ENCODE peak calls at places on chromosomes 12 and 14, in four cellular contexts. One of them, this sample, is unnamed.

GRCh38 chr12:114670257-114670955 is 13.6 kb downstream of the TBX3 start:
- DNase-seq in uterus: no peak
- DNase-seq in tibial nerve: no peak
- DNase-seq in A549: no peak
- DNase-seq in this sample: no peak

GRCh38 chr12:125013816-125014442 is 20.5 kb downstream of the BRI3BP start:
- DNase-seq in uterus: no peak
- DNase-seq in A549: no peak
- DNase-seq in tibial nerve: no peak
- DNase-seq in this sample: no peak

GRCh38 chr14:101476931-101477553 is 84.3 kb upstream of the DIO3 start:
- DNase-seq in A549: peak
- DNase-seq in tibial nerve: no peak
- DNase-seq in uterus: peak
- DNase-seq in this sample: peak

GRCh38 chr14:99531221-99532096 is 50.2 kb downstream of the CCNK start:
- DNase-seq in uterus: no peak
- DNase-seq in A549: no peak
- DNase-seq in tibial nerve: no peak
- DNase-seq in this sample: no peak

GRCh38 chr12:46480282-46480681 is 107.7 kb upstream of the SLC38A2 start:
- DNase-seq in A549: no peak
- DNase-seq in uterus: no peak
- DNase-seq in tibial nerve: no peak
- DNase-seq in this sample: no peak

GRCh38 chr14:67940894-67941455 is 121.4 kb downstream of the RAD51B start:
- DNase-seq in A549: no peak
- DNase-seq in uterus: peak
- DNase-seq in tibial nerve: no peak
- DNase-seq in this sample: no peak

GRCh38 chr14:99231850-99232401 is 40.1 kb downstream of the BCL11B start:
- DNase-seq in tibial nerve: no peak
- DNase-seq in uterus: no peak
- DNase-seq in A549: no peak
- DNase-seq in this sample: peak

GRCh38 chr12:109770861-109771670 is 57.4 kb downstream of the FAM222A start:
- DNase-seq in uterus: no peak
- DNase-seq in tibial nerve: no peak
- DNase-seq in A549: no peak
- DNase-seq in this sample: no peak

GRCh38 chr14:69191340-69192111 is at the start of gene EXD2:
- DNase-seq in tibial nerve: peak
- DNase-seq in A549: peak
- DNase-seq in uterus: peak
- DNase-seq in this sample: peak

DNA sequence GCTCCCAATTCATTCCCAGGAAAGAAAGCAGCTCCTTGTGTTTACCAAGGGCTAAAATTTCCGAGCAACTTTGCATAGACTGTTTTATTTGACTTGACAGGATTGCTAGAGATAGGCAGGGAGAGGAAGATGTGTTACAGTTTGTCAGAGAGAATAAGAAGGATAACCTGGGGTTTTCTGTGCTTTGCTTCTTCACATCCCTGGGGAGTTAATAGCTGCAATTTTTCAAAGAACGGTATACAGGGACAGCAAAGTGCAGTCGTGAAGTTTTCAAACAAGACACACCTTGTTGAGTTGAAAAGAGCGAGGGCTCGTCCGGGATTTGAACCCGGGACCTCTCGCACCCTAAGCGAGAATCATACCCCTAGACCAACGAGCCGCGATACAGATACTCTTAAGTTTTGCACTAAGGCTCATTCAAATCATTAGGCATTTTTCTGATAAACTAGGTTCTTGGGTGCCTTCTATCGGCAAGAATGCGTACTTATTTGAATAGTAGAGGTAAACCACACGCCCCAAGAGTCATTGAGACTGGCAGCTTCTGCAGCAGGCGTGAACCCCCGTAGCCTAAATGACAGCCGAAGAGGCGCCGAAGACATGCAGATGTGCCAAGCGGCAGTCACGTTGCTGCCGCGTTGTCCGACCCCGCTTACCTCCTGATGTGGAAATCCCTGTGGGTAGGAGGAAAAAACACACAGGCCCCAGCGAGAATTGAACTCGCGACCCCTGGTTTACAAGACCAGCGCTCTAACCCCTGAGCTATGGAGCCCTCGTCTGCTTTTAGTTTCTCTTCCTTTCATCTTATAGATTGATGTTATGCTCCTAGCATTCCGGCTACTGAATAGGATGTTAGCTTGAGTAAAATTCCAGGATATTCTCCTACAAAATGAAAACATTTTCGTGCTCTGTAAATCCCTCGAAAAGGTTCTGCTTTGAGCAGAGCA is 22.2 kb upstream of the RNASE12 start:
- DNase-seq in A549: peak
- DNase-seq in tibial nerve: peak
- DNase-seq in uterus: peak
- DNase-seq in this sample: peak
- TF ChIP-seq CTCF in A549: peak
- TF ChIP-seq CTCF in tibial nerve: peak
- TF ChIP-seq CTCF in uterus: peak
- TF ChIP-seq CTCF in this sample: peak

GRCh38 chr12:115756804-115757203 is 520.7 kb downstream of the MED13L start:
- DNase-seq in uterus: no peak
- DNase-seq in A549: no peak
- DNase-seq in tibial nerve: no peak
- DNase-seq in this sample: no peak

GRCh38 chr12:115760231-115760630 is 517.3 kb downstream of the MED13L start:
- DNase-seq in A549: no peak
- DNase-seq in uterus: no peak
- DNase-seq in tibial nerve: no peak
- DNase-seq in this sample: no peak

GRCh38 chr12:115756271-115756670 is 521.2 kb downstream of the MED13L start:
- DNase-seq in A549: no peak
- DNase-seq in uterus: no peak
- DNase-seq in tibial nerve: no peak
- DNase-seq in this sample: no peak

GRCh38 chr12:115761784-115762183 is 515.7 kb downstream of the MED13L start:
- DNase-seq in tibial nerve: no peak
- DNase-seq in A549: no peak
- DNase-seq in uterus: no peak
- DNase-seq in this sample: no peak

DNA sequence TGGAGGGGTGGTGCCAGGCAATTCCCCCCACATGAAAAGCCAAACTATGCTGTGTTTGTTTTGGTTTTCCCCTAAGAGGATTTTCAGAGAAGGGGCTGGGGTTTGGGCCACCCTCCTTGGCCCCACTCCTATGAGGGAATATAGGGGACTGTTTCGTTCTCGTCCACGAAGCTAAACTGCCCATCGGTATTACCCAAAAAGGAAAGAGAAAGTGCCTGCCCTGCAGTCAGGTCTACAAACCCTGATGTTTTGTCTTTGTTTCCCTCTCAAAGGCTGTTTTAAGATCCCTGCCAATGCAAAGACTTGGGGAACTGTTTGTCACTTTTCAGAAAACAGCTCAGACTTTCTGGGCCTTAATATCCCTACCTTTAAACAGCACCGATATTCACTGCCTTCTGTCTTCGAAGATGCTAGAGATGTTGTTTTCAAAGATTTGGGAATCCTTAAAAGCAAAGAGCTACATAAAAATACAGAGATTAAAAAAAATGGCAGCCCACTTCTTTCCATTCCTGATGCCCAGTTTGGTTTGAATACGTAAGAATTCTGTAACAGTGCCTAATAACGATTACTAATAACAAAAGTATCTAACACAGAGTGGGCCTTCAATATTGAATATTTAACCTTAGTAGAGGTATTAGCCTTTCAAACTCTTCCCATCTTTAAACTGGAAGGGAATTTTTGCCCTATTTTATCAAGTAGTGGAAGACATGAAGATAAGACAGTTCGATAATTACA is 518.4 kb downstream of the MED13L start:
- DNase-seq in uterus: no peak
- DNase-seq in A549: no peak
- DNase-seq in tibial nerve: no peak
- DNase-seq in this sample: no peak
- H3K27ac ChIP-seq in uterus: peak
- H3K27ac ChIP-seq in A549: no peak
- H3K27ac ChIP-seq in tibial nerve: no peak
- H3K27ac ChIP-seq in this sample: no peak

GRCh38 chr14:94329857-94330256 is 6.7 kb upstream of the SERPINA6 start:
- DNase-seq in A549: no peak
- DNase-seq in tibial nerve: no peak
- DNase-seq in uterus: no peak
- DNase-seq in this sample: no peak
- TF ChIP-seq POLR2A in A549: no peak
- TF ChIP-seq POLR2A in tibial nerve: no peak
- TF ChIP-seq POLR2A in uterus: no peak
- TF ChIP-seq POLR2A in this sample: no peak

DNA sequence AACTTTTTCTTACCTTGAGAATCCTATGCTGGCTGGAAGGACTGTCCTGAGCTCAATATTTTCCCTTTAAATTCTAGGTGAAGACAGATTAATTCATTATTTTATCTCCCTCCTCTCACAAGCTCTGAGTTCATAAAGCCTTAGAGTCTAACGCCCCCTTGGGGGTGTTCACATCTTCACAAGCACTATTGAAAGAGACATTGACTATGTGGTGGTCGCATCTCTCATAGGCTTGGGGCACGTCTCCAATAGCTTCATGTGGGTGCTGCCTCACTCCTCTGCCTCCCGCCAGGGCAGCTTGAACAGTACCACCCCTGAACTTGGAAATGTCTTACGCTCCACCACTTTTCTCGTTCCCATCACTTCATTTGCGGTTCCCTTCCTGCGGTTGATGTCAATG is 106.2 kb downstream of the UNC79 start:
- DNase-seq in tibial nerve: no peak
- DNase-seq in uterus: no peak
- DNase-seq in A549: no peak
- DNase-seq in this sample: peak
- TF ChIP-seq CTCF in tibial nerve: no peak
- TF ChIP-seq CTCF in uterus: no peak
- TF ChIP-seq CTCF in A549: no peak
- TF ChIP-seq CTCF in this sample: no peak

DNA sequence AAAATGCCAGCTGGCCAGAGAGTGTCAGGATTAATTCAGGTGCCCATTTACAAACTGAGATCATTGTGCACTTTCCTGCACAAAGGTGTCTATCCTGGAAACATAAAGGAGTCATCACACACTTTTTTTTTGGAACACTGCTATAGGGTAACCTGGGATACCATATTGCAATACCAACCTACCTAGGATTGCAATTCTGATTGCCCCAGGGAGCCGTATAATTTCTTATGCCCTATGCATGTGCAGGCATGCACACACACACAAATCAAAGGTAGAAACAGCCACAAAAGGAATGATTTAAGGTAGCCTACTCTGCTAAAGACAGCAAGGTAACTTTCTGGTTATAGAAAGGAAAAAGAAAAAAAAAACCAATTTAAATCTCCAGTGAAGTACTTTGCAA is 285.3 kb upstream of the KITLG start:
- DNase-seq in tibial nerve: no peak
- DNase-seq in A549: no peak
- DNase-seq in uterus: no peak
- DNase-seq in this sample: no peak
- H3K27ac ChIP-seq in tibial nerve: no peak
- H3K27ac ChIP-seq in A549: no peak
- H3K27ac ChIP-seq in uterus: no peak
- H3K27ac ChIP-seq in this sample: no peak

GRCh38 chr12:53324779-53325538 is 3.5 kb upstream of the AAAS start:
- DNase-seq in tibial nerve: peak
- DNase-seq in A549: peak
- DNase-seq in uterus: peak
- DNase-seq in this sample: peak
- TF ChIP-seq POLR2A in tibial nerve: peak
- TF ChIP-seq POLR2A in A549: peak
- TF ChIP-seq POLR2A in uterus: peak
- TF ChIP-seq POLR2A in this sample: peak

GRCh38 chr14:52272375-52272774 is 4.9 kb downstream of the PTGDR start:
- DNase-seq in tibial nerve: no peak
- DNase-seq in A549: peak
- DNase-seq in uterus: no peak
- DNase-seq in this sample: no peak
- TF ChIP-seq CTCF in tibial nerve: no peak
- TF ChIP-seq CTCF in A549: peak
- TF ChIP-seq CTCF in uterus: no peak
- TF ChIP-seq CTCF in this sample: peak

GRCh38 chr14:59187802-59188460 is 536 bp upstream of the DAAM1 start:
- DNase-seq in tibial nerve: peak
- DNase-seq in A549: peak
- DNase-seq in uterus: peak
- DNase-seq in this sample: peak

GRCh38 chr14:59188461-59189280 is at the start of gene DAAM1:
- DNase-seq in A549: peak
- DNase-seq in uterus: peak
- DNase-seq in tibial nerve: peak
- DNase-seq in this sample: peak

GRCh38 chr14:59189281-59189821 is 884 bp downstream of the DAAM1 start:
- DNase-seq in tibial nerve: no peak
- DNase-seq in A549: peak
- DNase-seq in uterus: peak
- DNase-seq in this sample: no peak

GRCh38 chr14:59189822-59190368 is 1.4 kb downstream of the DAAM1 start:
- DNase-seq in A549: peak
- DNase-seq in tibial nerve: peak
- DNase-seq in uterus: peak
- DNase-seq in this sample: peak

DNA sequence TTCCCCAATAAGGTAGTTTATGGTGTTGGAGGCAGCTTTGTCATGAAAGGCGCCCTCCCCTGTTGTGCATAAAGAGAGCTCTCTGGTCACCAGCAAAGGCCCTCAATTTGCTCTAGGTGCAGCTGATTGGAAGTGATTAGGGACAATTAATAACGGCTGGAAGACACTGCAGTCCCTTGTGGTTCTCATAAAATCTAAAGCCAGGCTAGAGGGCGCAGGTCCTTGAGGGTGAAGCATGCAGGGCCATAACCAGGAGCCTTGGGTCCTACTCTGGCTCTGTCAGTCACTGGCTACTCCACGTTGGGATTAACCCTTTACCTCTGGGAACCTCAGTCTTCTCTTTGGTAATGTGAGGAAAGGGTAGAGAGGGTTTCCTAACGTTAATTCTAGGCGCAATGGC is 1.9 kb downstream of the DAAM1 start:
- DNase-seq in A549: peak
- DNase-seq in tibial nerve: no peak
- DNase-seq in uterus: peak
- DNase-seq in this sample: peak
- H3K27ac ChIP-seq in A549: peak
- H3K27ac ChIP-seq in tibial nerve: peak
- H3K27ac ChIP-seq in uterus: peak
- H3K27ac ChIP-seq in this sample: peak